ENCODE peak calls at places on chromosomes 12 and 14, in six cellular contexts. H is ureter; T is GM06990; A is HFF-Myc; D is CD4-positive, alpha-beta T cell; E is heart left ventricle. K is an unnamed sample.

GRCh38 chr12:115507951-115508722 is 769.4 kb downstream of the MED13L start:
- DNase-seq in A (no peak), H (no peak), E (no peak), D (no peak), T (no peak), K (no peak)

GRCh38 chr12:11769723-11770514 is 120.4 kb downstream of the ETV6 start:
- DNase-seq in T (no peak), A (no peak), E (no peak), H (no peak), D (no peak), K (no peak)

GRCh38 chr12:131943876-131944275 is 5.9 kb upstream of the EP400 start:
- DNase-seq in E (no peak), H (no peak), T (no peak), A (no peak), D (no peak), K (no peak)

GRCh38 chr12:106759526-106760183 is 14.8 kb upstream of the RIC8B start:
- DNase-seq in E (no peak), H (no peak), D (no peak), A (no peak), T (no peak), K (no peak)

GRCh38 chr14:51730094-51730493 is 78.4 kb downstream of the FRMD6 start:
- DNase-seq in E (no peak), T (no peak), H (no peak), A (no peak), D (no peak), K (no peak)

GRCh38 chr12:76899522-76899921 is 20.7 kb upstream of the CSRP2 start:
- DNase-seq in T (no peak), E (no peak), H (no peak), A (no peak), D (no peak), K (no peak)

GRCh38 chr12:116591608-116592115 is 32.5 kb downstream of the MAP1LC3B2 start:
- DNase-seq in H (no peak), A (no peak), E (no peak), D (no peak), T (no peak), K (no peak)

GRCh38 chr12:78179346-78179745 is 348.7 kb downstream of the NAV3 start:
- DNase-seq in T (no peak), A (no peak), H (no peak), D (no peak), E (no peak), K (no peak)

GRCh38 chr12:75724913-75725312 is 213.5 kb upstream of the KRR1 start:
- DNase-seq in A (peak; percentile 96), T (no peak), E (no peak), D (no peak), H (no peak), K (no peak)

GRCh38 chr14:34059925-34060746 is 109.3 kb upstream of the EGLN3 start:
- DNase-seq in H (peak; percentile 87), T (peak; percentile 62), E (peak; percentile 91), A (no peak), D (peak; percentile 41), K (peak; percentile 13)

GRCh38 chr12:118058881-118059644 is 1.9 kb downstream of the WSB2 start:
- DNase-seq in D (no peak), A (no peak), H (no peak), E (no peak), T (no peak), K (no peak)

GRCh38 chr12:107393043-107393725 is 292.4 kb upstream of the PWP1 start:
- DNase-seq in H (no peak), E (no peak), D (peak; percentile 21), T (no peak), A (no peak), K (no peak)

GRCh38 chr12:113818833-113819232 is 147.3 kb downstream of the RBM19 start:
- DNase-seq in D (no peak), T (no peak), A (no peak), E (no peak), H (no peak), K (no peak)

GRCh38 chr12:124545508-124546418 is 21.6 kb downstream of the NCOR2 start:
- DNase-seq in A (no peak), H (no peak), T (peak; percentile 88), D (peak; percentile 18), E (no peak), K (no peak)

GRCh38 chr12:16331998-16332397 is 15.4 kb upstream of the MGST1 start:
- DNase-seq in E (no peak), T (no peak), A (no peak), H (no peak), D (no peak), K (no peak)

GRCh38 chr12:41407240-41407799 is 219.2 kb downstream of the PDZRN4 start:
- DNase-seq in D (no peak), T (no peak), E (no peak), H (no peak), A (no peak), K (no peak)

K was measured in T-helper 2 cell.